ENCODE peak calls at places on chromosomes 13 and 19, in nine cellular contexts. G is naive thymus-derived CD8-positive, alpha-beta T cell; A is foreskin keratinocyte; I is stomach; N is NCI-H1105; Z is GM23338; X is stimulated activated CD4-positive, alpha-beta T cell treated with anti-CD3 and anti-CD28 coated beads, Interleukin-4, amount 100 ng/mL, for 1 hour; R is GF-D8; C is brain pericyte. B is an unnamed sample.

GRCh38 chr13:40503966-40504591 is 162.4 kb downstream of the FOXO1 start:
- DNase-seq in N (no peak), C (peak), R (no peak), I (no peak), X (no peak), G (no peak), Z (peak), A (peak), B (no peak)

GRCh38 chr19:30662211-30662861 is 290.2 kb downstream of the ZNF536 start:
- DNase-seq in C (no peak), X (no peak), N (peak), Z (no peak), A (no peak), G (no peak), I (peak), R (no peak), B (no peak)

GRCh38 chr13:52130641-52131040 is 1.8 kb upstream of the NEK5 start:
- DNase-seq in I (no peak), G (no peak), A (peak), R (no peak), C (no peak), Z (no peak), X (no peak), N (no peak), B (no peak)

GRCh38 chr19:13984875-13985741 is 21.0 kb downstream of the RFX1 start:
- DNase-seq in X (no peak), R (no peak), C (no peak), N (no peak), G (no peak), I (no peak), A (no peak), Z (no peak), B (no peak)

GRCh38 chr19:39403331-39404312 is 3.0 kb upstream of the ZFP36 start:
- DNase-seq in I (peak), N (no peak), X (peak), G (peak), C (peak), Z (peak), R (peak), A (peak), B (no peak)

GRCh38 chr19:58440556-58440955 is 603 bp upstream of the ZNF132 start:
- DNase-seq in Z (peak), A (no peak), X (no peak), R (no peak), C (no peak), N (no peak), G (no peak), I (no peak), B (no peak)

GRCh38 chr13:43786766-43787517 is at the start of gene ENOX1:
- DNase-seq in C (no peak), G (no peak), N (no peak), A (peak), R (no peak), Z (peak), X (peak), I (peak), B (peak)

GRCh38 chr19:19528721-19529490 is at the start of gene YJEFN3:
- DNase-seq in R (no peak), A (no peak), X (no peak), Z (peak), I (no peak), N (peak), G (no peak), C (no peak), B (no peak)

GRCh38 chr19:2274185-2274711 is 7.7 kb downstream of the PEAK3 start:
- DNase-seq in N (no peak), I (no peak), X (no peak), G (no peak), A (no peak), R (no peak), Z (no peak), C (no peak), B (no peak)

GRCh38 chr13:110605132-110605531 is 10.2 kb upstream of the NAXD start:
- DNase-seq in G (no peak), C (no peak), X (no peak), I (no peak), N (no peak), A (no peak), Z (no peak), R (no peak), B (no peak)

GRCh38 chr19:4327252-4327876 is 11.3 kb downstream of the STAP2 start:
- DNase-seq in I (peak), N (no peak), G (peak), R (no peak), A (no peak), C (no peak), X (peak), Z (peak), B (no peak)

GRCh38 chr19:34673590-34673989 is 3.4 kb downstream of the SCGB2B2 start:
- DNase-seq in C (no peak), R (no peak), G (no peak), Z (no peak), X (no peak), N (no peak), I (no peak), A (no peak), B (no peak)

GRCh38 chr13:48919750-48920149 is 56.0 kb upstream of the FNDC3A start:
- DNase-seq in I (no peak), G (no peak), X (no peak), A (no peak), C (no peak), R (no peak), Z (no peak), N (no peak), B (no peak)

GRCh38 chr19:10339380-10339960 is at the start of gene ICAM3:
- DNase-seq in A (no peak), X (peak), G (peak), R (peak), I (peak), Z (no peak), C (no peak), N (no peak), B (no peak)

GRCh38 chr19:46860846-46861690 is at the start of gene ARHGAP35:
- DNase-seq in X (peak), G (no peak), Z (peak), I (no peak), A (no peak), R (no peak), C (no peak), N (no peak), B (peak)

GRCh38 chr19:16801599-16801998 is 27.6 kb upstream of the SIN3B start:
- DNase-seq in G (no peak), A (peak), R (no peak), X (no peak), C (no peak), N (no peak), Z (no peak), I (no peak), B (no peak)

GRCh38 chr19:48813123-48813911 is 2.5 kb upstream of the BCAT2 start:
- DNase-seq in Z (peak), I (no peak), G (no peak), A (no peak), X (no peak), R (no peak), C (no peak), N (no peak), B (no peak)

GRCh38 chr13:43864921-43865320 is 14.6 kb downstream of the CCDC122 start:
- DNase-seq in C (no peak), I (no peak), G (no peak), X (no peak), N (no peak), A (peak), R (no peak), Z (no peak), B (no peak)

GRCh38 chr13:49584771-49585182 is 581 bp downstream of the RCBTB1 start:
- DNase-seq in N (no peak), G (no peak), X (no peak), A (no peak), R (no peak), Z (peak), I (no peak), C (no peak), B (no peak)

GRCh38 chr19:45757696-45758095 is 11.4 kb downstream of the SIX5 start:
- DNase-seq in I (no peak), N (no peak), G (no peak), Z (no peak), A (no peak), X (no peak), C (no peak), R (no peak), B (no peak)

GRCh38 chr13:45851171-45851889 is at the start of gene SIAH3:
- DNase-seq in X (peak), C (no peak), Z (peak), I (no peak), A (peak), G (peak), R (no peak), N (no peak), B (no peak)

GRCh38 chr19:17766543-17767131 is 15.4 kb downstream of the FCHO1 start:
- DNase-seq in Z (peak), X (peak), A (peak), R (no peak), C (no peak), G (peak), N (peak), I (peak), B (peak)

GRCh38 chr13:21012841-21013681 is 48.3 kb downstream of the LATS2 start:
- DNase-seq in X (no peak), R (no peak), I (no peak), C (no peak), A (no peak), Z (no peak), G (no peak), N (no peak), B (no peak)

GRCh38 chr13:46893820-46894533 is 2.9 kb downstream of the HTR2A start:
- DNase-seq in N (peak), R (no peak), G (peak), A (peak), X (peak), Z (peak), C (no peak), I (peak), B (peak)

GRCh38 chr13:25095862-25096453 is at the start of gene PABPC3:
- DNase-seq in N (no peak), X (no peak), R (no peak), A (no peak), I (no peak), C (no peak), G (no peak), Z (peak), B (no peak)

GRCh38 chr19:17830567-17831418 is 9.5 kb upstream of the INSL3 start:
- DNase-seq in A (peak), C (no peak), R (no peak), X (peak), Z (peak), G (peak), N (peak), I (peak), B (peak)

GRCh38 chr13:72463561-72463960 is 263.9 kb downstream of the MZT1 start:
- DNase-seq in I (no peak), R (no peak), X (no peak), G (no peak), Z (no peak), C (peak), N (no peak), A (no peak), B (no peak)

GRCh38 chr13:49326222-49326917 is 78.6 kb downstream of the CDADC1 start:
- DNase-seq in C (no peak), Z (no peak), R (no peak), I (no peak), N (no peak), X (no peak), G (no peak), A (no peak), B (no peak)

GRCh38 chr13:35856721-35857346 is 274.3 kb downstream of the DCLK1 start:
- DNase-seq in G (no peak), R (no peak), X (no peak), Z (peak), N (no peak), A (no peak), I (no peak), C (no peak), B (no peak)

GRCh38 chr13:107866666-107867623 is 348.4 kb downstream of the LIG4 start:
- DNase-seq in X (no peak), I (no peak), A (no peak), G (no peak), Z (peak), N (peak), C (no peak), R (no peak), B (peak)

GRCh38 chr19:10603084-10603872 is 16.2 kb upstream of the AP1M2 start:
- DNase-seq in N (no peak), I (peak), C (no peak), A (no peak), R (peak), Z (peak), X (peak), G (peak), B (no peak)

GRCh38 chr13:43596924-43597598 is 189.7 kb downstream of the ENOX1 start:
- DNase-seq in A (no peak), I (no peak), N (no peak), Z (no peak), R (no peak), C (no peak), X (no peak), G (no peak), B (no peak)

GRCh38 chr13:108276060-108276459 is 6.5 kb downstream of the TNFSF13B start:
- DNase-seq in Z (no peak), X (no peak), N (no peak), A (no peak), R (no peak), G (no peak), C (no peak), I (peak), B (no peak)

GRCh38 chr19:12318782-12319413 is 14.5 kb downstream of the ZNF563 start:
- DNase-seq in X (no peak), R (no peak), A (peak), G (no peak), C (no peak), Z (no peak), N (no peak), I (no peak), B (no peak)

GRCh38 chr13:111486331-111486730 is 165.9 kb downstream of the TEX29 start:
- DNase-seq in R (no peak), X (no peak), N (no peak), G (no peak), A (no peak), C (no peak), I (no peak), Z (no peak), B (no peak)

GRCh38 chr13:101139076-101139475 is 277.2 kb downstream of the NALCN start:
- DNase-seq in X (no peak), C (no peak), R (no peak), N (no peak), Z (no peak), A (no peak), I (no peak), G (no peak), B (no peak)